ENCODE peak calls at places on chromosomes 11 and 22, in seven cellular contexts. I is A549, U is lung, Z is AG08396, Y is astrocyte of the spinal cord, R is neural crest cell, K is KBM-7. D is an unnamed sample.
A peak's percentile ranks its signal among the peaks of the same experiment; 100 is the strongest.

GRCh38 chr11:64725601-64726139 is 2.7 kb upstream of the NRXN2 start:
- DNase-seq in Y (no peak), I (no peak), K (no peak), Z (no peak), U (no peak), R (no peak), D (no peak)

GRCh38 chr11:124763156-124763947 is 1.3 kb upstream of the ESAM start:
- DNase-seq in Z (peak; percentile 76), Y (peak; percentile 75), R (peak; percentile 87), U (peak; percentile 88), I (peak; percentile 76), K (peak; percentile 87), D (peak; percentile 61)

GRCh38 chr11:34636127-34636526 is 15.2 kb downstream of the EHF start:
- DNase-seq in Y (no peak), Z (no peak), I (no peak), R (no peak), K (no peak), U (no peak), D (no peak)

GRCh38 chr11:133181066-133181465 is 351.2 kb downstream of the OPCML start:
- DNase-seq in U (no peak), R (no peak), K (no peak), Z (no peak), I (no peak), Y (no peak), D (no peak)

GRCh38 chr11:119361961-119362725 is 15.6 kb upstream of the MFRP start:
- DNase-seq in R (no peak), Y (no peak), Z (no peak), I (no peak), K (no peak), U (no peak), D (no peak)

GRCh38 chr22:34508797-34509196 is 557.2 kb upstream of the ISX start:
- DNase-seq in Y (no peak), U (no peak), Z (no peak), I (no peak), K (no peak), R (no peak), D (no peak)

GRCh38 chr11:117226388-117227385 is 5.2 kb downstream of the PCSK7 start:
- DNase-seq in Z (peak; percentile 75), R (peak; percentile 38), I (peak; percentile 71), Y (peak; percentile 73), U (no peak), K (peak; percentile 69), D (peak; percentile 62)

GRCh38 chr11:92967178-92967577 is 2.3 kb upstream of the MTNR1B start:
- DNase-seq in U (no peak), Y (no peak), K (no peak), I (no peak), R (no peak), Z (no peak), D (no peak)

GRCh38 chr11:73268671-73269271 is 3.4 kb upstream of the P2RY6 start:
- DNase-seq in I (no peak), R (no peak), Z (no peak), Y (no peak), U (peak; percentile 21), K (no peak), D (no peak)